ENCODE peak calls at places on chromosome 17, in four cellular contexts. G, K, Z and D are unnamed samples.

GRCh38 chr17:82551779-82552457 is 32.4 kb downstream of the FOXK2 start:
- DNase-seq in G (peak), K (peak), Z (peak), D (peak)

GRCh38 chr17:11805952-11806351 is 191.3 kb downstream of the ZNF18 start:
- DNase-seq in G (no peak), K (no peak), Z (no peak), D (no peak)

GRCh38 chr17:7256766-7257456 is 4.9 kb downstream of the ELP5 start:
- DNase-seq in G (no peak), K (no peak), Z (no peak), D (no peak)

GRCh38 chr17:81004336-81005015 is 12.8 kb downstream of the CHMP6 start:
- DNase-seq in G (no peak), K (no peak), Z (no peak), D (peak)

GRCh38 chr17:34443832-34444469 is 80.9 kb upstream of the CCL1 start:
- DNase-seq in G (no peak), K (no peak), Z (no peak), D (no peak)

GRCh38 chr17:5209396-5209795 is 17.7 kb upstream of the ZNF594 start:
- DNase-seq in G (no peak), K (peak), Z (no peak), D (no peak)

GRCh38 chr17:61235001-61235820 is 164.4 kb upstream of the TBX2 start:
- DNase-seq in G (no peak), K (no peak), Z (no peak), D (no peak)

GRCh38 chr17:12568358-12569251 is 97.1 kb upstream of the MYOCD start:
- DNase-seq in G (no peak), K (no peak), Z (no peak), D (no peak)

GRCh38 chr17:7139400-7139799 is 24.8 kb upstream of the ASGR2 start:
- DNase-seq in G (no peak), K (no peak), Z (no peak), D (no peak)

GRCh38 chr17:72361892-72362291 is 241.1 kb downstream of the SOX9 start:
- DNase-seq in G (no peak), K (no peak), Z (no peak), D (no peak)

GRCh38 chr17:50318551-50319310 is 27.2 kb upstream of the XYLT2 start:
- DNase-seq in G (no peak), K (peak), Z (no peak), D (no peak)

GRCh38 chr17:61594294-61594825 is 3.3 kb upstream of the NACA2 start:
- DNase-seq in G (no peak), K (no peak), Z (no peak), D (no peak)

GRCh38 chr17:74738051-74738996 is 1.3 kb downstream of the RAB37 start:
- DNase-seq in G (peak), K (peak), Z (peak), D (peak)

GRCh38 chr17:47917581-47917980 is 21.5 kb downstream of the SP2 start:
- DNase-seq in G (no peak), K (no peak), Z (no peak), D (no peak)

GRCh38 chr17:5585814-5586558 is 1.7 kb upstream of the NLRP1 start:
- DNase-seq in G (no peak), K (peak), Z (no peak), D (no peak)

GRCh38 chr17:50817142-50817751 is 18.1 kb upstream of the WFIKKN2 start:
- DNase-seq in G (peak), K (peak), Z (peak), D (peak)

DNA sequence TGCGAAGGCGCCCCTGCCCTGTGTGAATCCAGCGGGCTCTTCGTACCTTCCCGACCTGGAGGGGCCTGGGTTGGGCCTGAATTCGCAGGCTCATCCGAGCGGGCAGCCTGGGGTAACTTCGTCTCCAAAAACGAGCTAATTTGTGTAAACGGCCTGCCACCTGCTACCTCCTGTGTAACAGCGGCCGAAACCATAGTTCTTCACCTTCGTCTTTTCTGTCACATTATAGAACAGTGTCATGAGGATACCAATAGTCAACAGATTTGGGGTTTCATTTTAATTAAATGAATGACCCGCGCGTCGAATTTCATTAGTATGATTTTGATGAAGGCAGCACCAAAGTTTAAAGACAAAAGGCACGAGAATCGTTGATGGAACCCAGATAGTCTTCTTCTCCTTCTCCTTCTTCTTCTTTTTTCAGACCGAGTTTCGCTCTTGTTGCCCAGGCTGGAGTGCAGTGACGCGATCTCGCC is 469 bp upstream of the CENPV start:
- DNase-seq in G (no peak), K (no peak), Z (no peak), D (no peak)
- H3K27ac ChIP-seq in G (no peak), K (no peak), Z (no peak), D (no peak)

DNA sequence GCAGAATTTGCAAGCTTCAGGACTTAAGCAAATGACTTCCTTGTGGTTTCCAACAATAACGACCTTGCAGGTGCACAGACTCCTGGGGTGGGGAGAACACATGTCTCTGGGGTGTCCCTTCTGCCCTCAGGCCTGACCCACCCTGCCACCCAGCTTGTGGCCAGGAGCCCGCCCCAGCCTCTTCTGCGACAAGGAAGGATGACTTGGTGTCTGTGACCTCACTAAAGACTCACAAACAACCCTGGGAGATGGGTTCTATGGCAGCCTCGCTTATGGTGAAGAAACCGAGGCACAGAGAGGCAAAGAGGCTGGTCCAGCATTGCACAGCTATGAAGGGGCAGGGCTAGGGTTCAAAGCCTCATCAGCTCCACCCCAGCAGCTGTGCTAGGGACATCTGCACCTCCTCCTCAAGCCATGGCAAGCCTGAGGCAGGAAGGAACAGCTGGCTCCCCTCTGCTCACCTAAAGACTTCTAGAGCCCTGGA is 2.6 kb downstream of the ATP2A3 start:
- DNase-seq in G (no peak), K (no peak), Z (peak), D (no peak)
- H3K27ac ChIP-seq in G (no peak), K (no peak), Z (peak), D (no peak)

DNA sequence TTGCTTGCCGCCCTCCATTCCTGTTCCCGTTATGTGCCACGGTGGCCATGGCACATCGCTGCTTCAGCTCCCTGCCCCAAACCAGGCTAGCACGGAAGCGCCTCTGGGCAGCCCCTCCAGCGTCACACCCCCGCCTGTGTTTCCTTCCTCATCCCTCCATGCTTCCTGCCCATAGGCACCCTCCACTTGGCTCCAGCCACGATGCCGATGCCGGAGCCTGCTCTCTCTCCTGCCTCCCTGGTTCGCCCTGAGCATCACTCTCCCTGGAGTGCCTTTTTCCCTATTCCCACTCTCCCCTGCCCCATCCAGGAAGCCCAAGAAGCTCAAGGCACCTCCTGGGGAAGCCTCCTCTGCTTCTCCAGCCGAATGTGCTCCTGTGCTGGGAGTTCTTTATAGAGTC is 3.2 kb upstream of the ARHGAP23 start:
- DNase-seq in G (no peak), K (no peak), Z (no peak), D (peak)
- H3K27ac ChIP-seq in G (no peak), K (no peak), Z (peak), D (peak)

GRCh38 chr17:32516450-32516849 is 29.7 kb downstream of the CDK5R1 start:
- DNase-seq in G (no peak), K (no peak), Z (no peak), D (no peak)
- H3K27ac ChIP-seq in G (no peak), K (no peak), Z (no peak), D (no peak)

DNA sequence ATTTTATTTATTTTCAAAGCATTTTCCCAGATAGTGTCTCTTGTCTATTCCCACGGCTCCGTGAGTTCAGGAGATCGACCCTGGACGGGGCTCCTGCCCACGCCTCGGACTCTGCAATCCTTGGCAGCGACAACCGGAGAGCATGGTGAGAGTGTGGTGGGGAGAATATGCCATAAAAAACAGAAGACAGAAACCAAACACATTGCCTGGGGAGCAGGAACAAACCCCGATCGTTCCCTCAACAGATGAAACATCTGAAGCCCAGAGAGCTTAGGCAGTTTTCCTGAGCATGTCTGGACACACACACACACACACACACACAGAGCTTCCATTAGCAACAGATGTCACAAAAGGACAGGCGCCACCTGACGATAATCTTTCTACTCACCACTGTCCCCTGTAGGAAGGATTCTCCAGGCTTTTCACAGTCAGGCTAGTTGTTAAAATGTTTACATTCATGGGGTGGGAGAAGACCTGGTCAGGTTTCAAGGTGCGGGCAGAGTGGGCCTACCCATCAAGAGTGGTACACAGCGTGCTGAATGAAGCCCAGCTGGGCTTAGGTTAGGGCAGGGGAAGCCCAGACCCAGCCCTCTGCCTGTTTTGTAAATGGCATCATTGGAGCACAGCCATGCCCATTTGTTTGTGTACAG is 230.4 kb upstream of the TNRC6C start:
- DNase-seq in G (peak), K (no peak), Z (no peak), D (peak)
- H3K27ac ChIP-seq in G (no peak), K (no peak), Z (peak), D (peak)

DNA sequence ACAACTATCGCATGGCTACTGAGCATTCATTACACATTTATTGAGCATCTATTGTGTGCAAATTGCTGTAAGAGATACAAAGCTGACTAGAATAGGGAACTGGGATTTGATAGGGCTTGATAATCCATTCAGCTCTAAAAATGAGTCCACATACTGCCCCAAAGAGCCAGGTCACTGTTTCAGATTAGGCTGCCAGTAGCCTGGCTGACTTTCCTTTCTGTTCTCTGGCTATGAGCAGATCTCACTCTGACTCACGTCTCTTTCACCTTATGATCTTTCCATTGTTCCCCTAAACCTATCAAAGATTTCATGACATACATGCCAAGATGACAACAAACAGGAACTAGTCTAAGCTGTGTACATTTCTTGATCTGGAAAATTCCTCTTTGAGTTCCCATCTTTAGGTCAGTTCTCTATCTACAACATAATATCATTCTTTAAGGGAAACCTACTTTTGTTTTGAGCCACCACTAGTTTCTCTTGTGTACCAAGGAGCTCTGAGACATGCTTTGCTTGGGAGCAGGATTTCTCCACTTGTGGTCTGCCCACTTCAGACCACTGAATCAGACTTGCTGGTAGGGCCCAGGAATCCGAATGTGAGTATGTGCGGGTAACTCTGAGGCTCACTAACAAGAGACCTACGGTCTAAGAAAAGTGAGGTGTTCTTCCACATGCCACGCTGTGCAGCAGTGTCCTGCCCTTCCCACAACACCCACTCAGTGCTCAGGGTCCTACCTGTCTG is 40.9 kb upstream of the ICAM2 start:
- DNase-seq in G (no peak), K (no peak), Z (peak), D (no peak)
- H3K27ac ChIP-seq in G (no peak), K (no peak), Z (no peak), D (no peak)

DNA sequence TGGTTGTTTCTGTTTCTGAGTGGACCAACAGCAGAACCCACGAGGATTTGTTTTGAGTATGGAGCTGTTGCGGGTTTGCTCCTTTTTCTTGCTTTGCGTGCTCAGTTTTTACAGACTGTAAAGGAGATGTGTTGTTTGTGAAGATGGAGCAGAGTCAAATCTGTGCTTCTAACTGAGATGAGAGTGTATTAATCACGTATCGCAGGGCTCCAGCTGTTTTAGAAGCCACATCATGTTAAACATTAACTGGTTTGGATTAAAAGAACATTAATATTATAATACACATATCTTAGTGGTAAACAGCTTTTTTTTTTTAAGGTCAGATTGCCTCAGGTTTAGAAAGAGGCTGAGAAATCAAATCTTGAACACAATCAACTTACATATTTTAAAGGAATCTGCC is 69.4 kb downstream of the YPEL2 start:
- DNase-seq in G (no peak), K (peak), Z (no peak), D (no peak)
- H3K27ac ChIP-seq in G (no peak), K (no peak), Z (no peak), D (peak)

GRCh38 chr17:76451480-76451879 is 1.5 kb downstream of the UBE2O start:
- DNase-seq in G (no peak), K (no peak), Z (no peak), D (no peak)
- H3K27ac ChIP-seq in G (no peak), K (no peak), Z (no peak), D (peak)